ENCODE peak calls at places on chromosomes 16 and 17, in ten cellular contexts. H is H1, N is lower leg skin, V is body of pancreas, Q is right lobe of liver, T is A549, F is esophagus muscularis mucosa, S is HCT116, P is thyroid gland, R is heart left ventricle. E is an unnamed sample.
A peak's percentile ranks its signal among the peaks of the same experiment; 100 is the strongest.

GRCh38 chr16:75377971-75378386 is 55.3 kb downstream of the CFDP1 start:
- DNase-seq in H (no peak), T (peak; percentile 18), S (no peak), N (no peak), R (no peak), Q (no peak), F (no peak), P (no peak), V (peak; percentile 27), E (peak; percentile 47)

GRCh38 chr17:20314834-20315233 is 152.5 kb downstream of the LGALS9B start:
- DNase-seq in F (no peak), R (no peak), V (no peak), N (no peak), S (no peak), Q (no peak), H (no peak), T (no peak), P (no peak), E (no peak)

GRCh38 chr16:25109643-25110042 is 1.9 kb upstream of the LCMT1 start:
- DNase-seq in F (no peak), P (peak; percentile 14), R (no peak), T (peak; percentile 78), N (no peak), H (no peak), Q (peak; percentile 38), S (peak; percentile 87), V (peak; percentile 40), E (no peak)

GRCh38 chr16:8893976-8894690 is 12.0 kb downstream of the LITAFD start:
- DNase-seq in T (no peak), N (peak; percentile 66), V (no peak), F (no peak), P (no peak), R (no peak), Q (no peak), S (no peak), H (no peak), E (no peak)

GRCh38 chr17:43146649-43147048 is 21.5 kb upstream of the BRCA1 start:
- DNase-seq in T (no peak), S (no peak), N (no peak), R (no peak), F (no peak), Q (no peak), P (no peak), V (no peak), H (no peak), E (no peak)

GRCh38 chr17:6475411-6475810 is 31.2 kb downstream of the PIMREG start:
- DNase-seq in Q (no peak), F (no peak), H (no peak), V (no peak), P (no peak), R (no peak), S (no peak), N (no peak), T (no peak), E (no peak)

GRCh38 chr16:76193851-76194620 is 83.2 kb upstream of the CNTNAP4 start:
- DNase-seq in F (no peak), Q (no peak), V (no peak), H (no peak), S (no peak), N (no peak), P (no peak), T (no peak), R (no peak), E (no peak)

GRCh38 chr16:73232555-73233422 is 184.9 kb upstream of the ZFHX3 start:
- DNase-seq in F (no peak), S (peak; percentile 36), V (peak; percentile 68), Q (peak; percentile 20), T (peak; percentile 56), N (no peak), H (peak; percentile 10), R (no peak), P (no peak), E (peak; percentile 82)

GRCh38 chr16:2874584-2875362 is 8.2 kb upstream of the FLYWCH2 start:
- DNase-seq in T (peak; percentile 59), R (peak; percentile 89), V (peak; percentile 85), S (peak; percentile 67), N (peak; percentile 94), Q (peak; percentile 82), P (peak; percentile 70), H (no peak), F (no peak), E (peak; percentile 71)

GRCh38 chr16:26709175-26709574 is 357.6 kb upstream of the C16orf82 start:
- DNase-seq in T (no peak), S (no peak), P (no peak), N (no peak), V (no peak), R (no peak), H (no peak), Q (no peak), F (no peak), E (no peak)

DNA sequence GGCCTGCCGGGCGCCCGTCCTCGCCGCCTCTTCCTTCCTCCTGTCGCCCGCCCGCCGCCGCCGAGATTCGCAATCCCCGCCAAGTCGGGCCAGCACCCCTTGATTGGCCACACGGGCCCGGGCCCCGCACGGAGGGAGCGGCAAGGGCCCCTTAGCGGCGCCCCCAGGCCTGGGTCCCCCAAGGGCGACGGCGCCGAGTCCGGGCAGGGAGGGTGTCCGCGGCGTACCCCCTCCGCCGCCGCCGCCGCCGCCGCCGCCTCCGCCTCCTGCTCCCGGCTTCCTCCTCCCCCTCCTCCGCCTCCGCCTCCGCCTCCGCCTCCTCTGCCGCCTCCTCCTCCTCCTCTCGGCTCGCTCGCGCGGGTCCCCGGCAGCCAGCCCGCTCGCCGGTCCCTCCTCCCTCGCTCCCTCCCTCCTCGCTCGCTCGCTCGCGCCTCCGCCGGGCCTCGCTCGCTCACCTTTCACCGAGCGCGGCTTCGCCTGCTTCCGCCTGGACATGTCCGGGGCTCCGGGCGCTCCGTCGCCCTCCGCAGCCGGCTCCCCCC is 561 bp downstream of the ZNF423 start:
- DNase-seq in P (peak; percentile 86), N (peak; percentile 97), H (peak; percentile 56), V (peak; percentile 90), T (peak; percentile 31), Q (peak; percentile 91), R (peak; percentile 93), F (no peak), S (no peak), E (peak; percentile 89)
- TF ChIP-seq POLR2A in P (peak; percentile 82), N (no peak), H (no peak), V (peak; percentile 62), T (no peak), Q (peak; percentile 48), R (no peak), F (peak; percentile 75), S (no peak), E (peak; percentile 81)

DNA sequence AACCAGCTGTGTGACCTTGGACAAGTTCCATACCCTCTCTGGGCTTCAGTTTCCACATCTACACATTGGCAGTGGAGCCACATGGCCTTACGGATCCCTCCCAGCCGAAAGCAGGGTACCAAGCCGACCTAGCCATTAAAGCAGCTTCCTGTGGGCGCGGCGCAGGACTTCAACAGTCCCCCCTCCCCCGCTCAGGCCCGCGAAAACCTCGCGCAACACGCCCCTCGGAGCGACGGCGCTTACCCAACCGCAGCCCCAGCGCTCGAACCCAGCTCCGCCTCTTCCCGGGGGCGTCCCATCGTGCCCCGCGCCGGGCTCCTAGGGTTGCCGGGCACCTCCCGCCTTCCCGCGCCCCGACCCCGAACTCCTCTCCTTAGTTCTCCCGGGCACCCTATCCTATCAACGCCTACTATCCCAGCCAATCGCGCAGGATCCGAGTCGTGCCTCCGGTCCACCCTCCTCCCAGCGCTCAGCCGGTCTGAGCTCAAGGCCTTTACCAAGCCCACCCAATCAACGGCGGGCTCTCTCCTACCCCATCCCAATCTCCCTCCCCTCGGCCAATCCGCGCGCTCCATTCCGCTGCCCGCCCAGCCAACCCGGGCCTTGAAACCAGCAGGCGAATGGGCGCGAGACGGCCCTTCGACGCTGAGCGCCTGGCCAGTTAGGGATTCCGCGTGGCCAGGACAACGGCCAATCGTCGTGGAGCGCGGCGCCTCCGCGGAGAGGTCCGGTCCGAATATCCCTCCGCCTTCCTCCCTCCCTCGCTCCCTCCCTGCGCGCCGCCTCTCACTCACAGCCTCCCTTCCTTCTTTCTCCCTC is at the start of gene KPNB1:
- DNase-seq in N (peak; percentile 100), V (peak; percentile 98), Q (peak; percentile 100), H (peak; percentile 99), P (peak; percentile 100), T (peak; percentile 97), S (peak; percentile 100), R (peak; percentile 100), F (peak; percentile 100), E (peak; percentile 99)
- TF ChIP-seq POLR2A in N (no peak), V (peak; percentile 43), Q (peak; percentile 61), H (peak; percentile 3), P (peak; percentile 73), T (peak; percentile 71), S (peak; percentile 79), R (no peak), F (peak; percentile 62), E (peak; percentile 60)

DNA sequence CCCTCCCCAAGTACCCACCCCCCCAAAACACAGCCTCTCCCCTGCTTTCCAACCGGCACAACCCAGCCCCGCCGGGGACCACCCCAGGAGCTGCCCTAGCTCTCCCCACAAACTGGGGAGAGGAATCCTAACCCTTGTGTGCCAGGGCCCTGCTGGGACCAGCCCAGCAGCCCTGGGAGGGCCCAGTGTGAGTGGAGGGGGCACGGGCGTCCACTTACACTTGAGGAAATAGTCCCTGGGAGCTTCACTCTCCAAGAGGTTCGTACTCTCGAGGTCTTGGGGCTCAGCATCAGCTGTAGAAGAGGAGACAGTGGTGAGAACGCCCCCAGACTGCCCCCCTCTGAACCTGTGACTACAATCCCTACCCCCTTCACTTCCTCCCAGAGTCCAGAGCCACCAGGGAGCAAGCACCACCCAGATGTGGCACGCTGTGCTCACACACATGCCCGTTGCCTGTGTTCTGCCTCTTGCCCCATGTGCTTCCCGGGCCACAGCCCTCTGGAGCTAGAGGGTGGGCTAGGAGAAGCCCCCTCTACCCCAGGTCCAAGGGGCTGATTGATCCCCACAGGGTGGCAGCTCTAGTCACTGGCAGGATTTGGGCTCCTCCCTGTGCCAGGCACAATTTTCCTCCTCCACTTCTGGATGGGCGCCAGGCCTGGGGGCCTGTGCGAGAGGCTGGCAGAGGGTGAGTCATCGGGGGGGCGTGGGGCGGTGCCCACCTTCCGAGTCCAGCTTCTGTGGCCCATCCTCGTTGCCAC is 3.0 kb downstream of the TRIM47 start:
- DNase-seq in F (no peak), N (no peak), Q (no peak), S (no peak), R (peak; percentile 64), V (peak; percentile 81), P (peak; percentile 76), H (no peak), T (no peak), E (no peak)
- TF ChIP-seq POLR2A in F (no peak), N (no peak), Q (no peak), S (no peak), R (no peak), V (no peak), P (no peak), H (no peak), T (no peak), E (no peak)

DNA sequence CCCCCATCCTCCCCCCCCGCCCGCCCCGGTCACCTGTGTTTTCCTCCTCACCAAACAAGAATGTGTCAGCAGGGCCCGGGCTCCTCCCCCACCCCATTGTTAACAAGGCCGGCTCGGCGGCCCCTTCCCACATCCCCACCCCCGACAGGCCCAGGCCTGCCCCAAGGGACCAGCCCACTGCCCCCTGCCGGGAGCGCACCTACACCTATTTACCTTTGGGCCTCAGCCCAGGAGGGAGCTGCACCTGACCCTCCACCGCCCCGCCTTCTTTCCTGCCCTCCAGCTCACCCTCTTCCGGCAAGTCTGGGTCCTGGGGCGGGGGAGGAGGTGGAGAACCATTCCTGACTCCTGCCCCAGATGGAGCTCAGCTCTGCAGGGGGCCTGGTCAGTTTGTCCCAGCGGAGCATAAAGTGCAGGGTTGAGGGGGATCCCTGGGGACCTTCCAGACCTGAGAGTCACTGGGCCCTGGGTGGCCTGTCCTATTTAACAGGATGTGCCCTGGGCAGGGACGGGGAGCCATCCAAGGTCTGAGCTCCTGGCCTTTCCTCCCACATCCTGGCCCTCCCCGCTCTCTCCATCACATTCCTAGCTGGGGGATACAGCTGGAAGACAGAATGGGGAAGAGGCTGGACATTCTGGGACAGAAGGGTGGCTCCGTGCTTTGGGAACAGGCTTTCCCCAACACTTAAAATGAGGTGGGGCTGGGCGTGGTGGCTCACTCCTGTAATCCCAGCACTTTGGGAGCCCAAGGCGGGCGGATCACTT is 8.3 kb downstream of the FOXJ1 start:
- DNase-seq in R (peak; percentile 55), Q (no peak), V (peak; percentile 79), T (no peak), S (peak; percentile 40), H (peak; percentile 89), N (no peak), P (peak; percentile 90), F (no peak), E (no peak)
- TF ChIP-seq POLR2A in R (no peak), Q (no peak), V (no peak), T (no peak), S (no peak), H (no peak), N (no peak), P (no peak), F (no peak), E (peak; percentile 12)

E was measured in uterus.